ENCODE peak calls at places on chromosomes 6 and 20, in eight cellular contexts. V is osteoblast; L is fibroblast of lung; O is NT2/D1; E is Panc1; S is naive thymus-derived CD4-positive, alpha-beta T cell; R is heart right ventricle; M is thoracic aorta. N is an unnamed sample.

GRCh38 chr6:7697820-7698623 is 27.9 kb upstream of the BMP6 start:
- DNase-seq in E (no peak), M (peak; percentile 13), V (peak; percentile 85), L (peak; percentile 93), O (no peak), R (peak; percentile 18), S (no peak), N (no peak)

GRCh38 chr6:156658186-156658585 is 119.0 kb upstream of the ARID1B start:
- DNase-seq in M (no peak), O (no peak), E (no peak), V (peak; percentile 93), S (no peak), L (peak; percentile 89), R (peak; percentile 41), N (no peak)

GRCh38 chr6:23454090-23454998 is 671.7 kb upstream of the NRSN1 start:
- DNase-seq in V (no peak), E (peak; percentile 4), S (no peak), R (no peak), M (no peak), L (peak; percentile 10), O (no peak), N (no peak)

GRCh38 chr6:46734867-46735719 is at the start of gene PLA2G7:
- DNase-seq in R (no peak), O (no peak), S (no peak), L (peak; percentile 16), V (peak; percentile 79), E (no peak), M (no peak), N (no peak)

GRCh38 chr6:86943819-86944407 is 6.6 kb downstream of the HTR1E start:
- DNase-seq in E (no peak), R (no peak), L (no peak), O (no peak), M (no peak), V (no peak), S (no peak), N (no peak)

GRCh38 chr6:10520468-10520867 is 683 bp upstream of the GCNT2 start:
- DNase-seq in R (no peak), E (no peak), S (no peak), L (no peak), O (no peak), M (no peak), V (no peak), N (no peak)

GRCh38 chr6:36692220-36692619 is 5.4 kb upstream of the RAB44 start:
- DNase-seq in O (no peak), R (no peak), S (no peak), M (no peak), E (no peak), V (no peak), L (no peak), N (no peak)

GRCh38 chr20:35710039-35710438 is 10.8 kb downstream of the ROMO1 start:
- DNase-seq in S (no peak), R (no peak), E (no peak), V (no peak), M (no peak), O (no peak), L (no peak), N (no peak)

GRCh38 chr20:48461351-48461750 is 366.4 kb downstream of the PREX1 start:
- DNase-seq in R (no peak), E (no peak), O (no peak), V (no peak), L (no peak), S (no peak), M (no peak), N (no peak)

GRCh38 chr6:30060634-30060981 is 457 bp upstream of the POLR1H start:
- DNase-seq in S (no peak), E (no peak), O (no peak), M (no peak), V (no peak), L (no peak), R (no peak), N (no peak)

GRCh38 chr6:133242761-133243590 is 1.8 kb downstream of the EYA4 start:
- DNase-seq in L (peak; percentile 64), M (no peak), O (no peak), V (peak; percentile 57), R (peak; percentile 6), E (no peak), S (no peak), N (no peak)

GRCh38 chr20:25984933-25985332 is 288.3 kb upstream of the ZNF337 start:
- DNase-seq in V (peak; percentile 72), L (peak; percentile 31), O (no peak), R (peak; percentile 71), M (no peak), S (peak; percentile 14), E (no peak), N (no peak)

GRCh38 chr6:119187596-119187995 is 109.1 kb upstream of the FAM184A start:
- DNase-seq in V (no peak), R (no peak), S (no peak), O (no peak), M (no peak), E (no peak), L (no peak), N (no peak)

GRCh38 chr6:55293116-55293515 is 34.2 kb upstream of the GFRAL start:
- DNase-seq in E (no peak), V (no peak), R (no peak), L (peak; percentile 47), S (no peak), O (no peak), M (no peak), N (peak; percentile 25)

GRCh38 chr6:12065321-12066140 is 53.4 kb downstream of the HIVEP1 start:
- DNase-seq in M (no peak), E (no peak), S (peak; percentile 33), V (no peak), R (no peak), L (no peak), O (no peak), N (no peak)

GRCh38 chr6:135013211-135013610 is 41.4 kb downstream of the HBS1L start:
- DNase-seq in E (no peak), V (no peak), S (no peak), M (no peak), L (no peak), R (no peak), O (no peak), N (no peak)

GRCh38 chr6:142841915-142842314 is 103.1 kb downstream of the HIVEP2 start:
- DNase-seq in O (no peak), R (no peak), S (no peak), E (no peak), V (no peak), M (no peak), L (no peak), N (no peak)

GRCh38 chr6:144153260-144153659 is 2.9 kb downstream of the STX11 start:
- DNase-seq in R (no peak), M (no peak), O (no peak), S (no peak), L (no peak), V (no peak), E (no peak), N (no peak)

GRCh38 chr6:144156991-144157390 is 6.7 kb downstream of the STX11 start:
- DNase-seq in L (no peak), S (no peak), R (no peak), E (no peak), O (no peak), M (no peak), V (no peak), N (no peak)

GRCh38 chr6:144153971-144154370 is 3.7 kb downstream of the STX11 start:
- DNase-seq in L (no peak), V (no peak), O (no peak), S (no peak), E (no peak), M (no peak), R (no peak), N (no peak)

GRCh38 chr6:144156334-144156733 is 6.0 kb downstream of the STX11 start:
- DNase-seq in E (no peak), S (no peak), V (no peak), O (no peak), M (no peak), R (no peak), L (peak; percentile 38), N (no peak)

DNA sequence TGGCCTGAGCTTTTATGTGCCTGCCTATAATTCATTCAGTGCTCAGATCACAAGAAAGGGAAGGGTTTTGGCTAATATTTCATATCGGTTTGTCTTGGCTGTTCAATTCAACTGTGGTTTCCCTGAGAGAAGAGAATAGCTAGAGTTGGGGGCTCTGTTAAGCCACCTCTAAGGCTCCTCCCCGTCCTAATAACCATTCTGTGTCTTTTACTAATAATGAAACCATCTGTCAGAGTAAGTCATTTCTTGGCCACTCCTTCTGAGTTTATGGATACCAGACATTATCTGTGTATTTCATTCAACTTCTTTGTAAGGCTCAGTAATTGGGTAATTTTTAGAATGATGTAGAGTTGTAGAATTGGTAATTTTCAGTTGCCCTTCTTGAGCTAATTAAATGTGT is 5.2 kb downstream of the STX11 start:
- DNase-seq in V (no peak), E (no peak), L (no peak), O (no peak), R (no peak), S (no peak), M (no peak), N (no peak)
- H3K4me3 ChIP-seq in V (no peak overlapping the region), E (no peak overlapping the region), L (no peak overlapping the region), O (no peak overlapping the region), R (no peak overlapping the region), S (no peak overlapping the region), M (no peak overlapping the region), N (no peak overlapping the region)

DNA sequence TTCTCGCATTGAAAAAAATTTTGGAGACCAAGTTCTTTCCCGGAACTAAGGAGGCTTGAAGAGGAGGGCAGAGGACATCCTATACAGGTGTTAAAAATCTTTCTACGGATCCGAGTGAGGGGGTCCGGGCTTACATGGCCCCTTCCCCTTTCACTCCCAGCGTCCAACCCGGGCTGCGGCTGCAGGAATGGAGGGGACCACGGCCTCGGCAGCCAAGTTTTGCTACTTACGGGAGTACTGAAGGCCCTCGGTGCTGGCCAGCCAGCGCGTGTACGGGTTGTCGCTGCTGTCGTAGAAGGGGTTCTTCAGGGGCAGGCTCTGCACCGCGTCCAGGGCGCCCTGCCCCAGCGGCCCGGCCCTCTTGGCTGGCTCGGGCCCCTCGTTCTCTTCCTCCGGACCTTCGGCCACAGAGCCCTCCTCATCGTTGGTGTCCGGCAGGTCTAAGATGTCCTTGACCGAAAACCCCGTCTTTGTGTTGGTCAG is 642 bp downstream of the NKX2-2 start:
- DNase-seq in V (peak; percentile 92), E (no peak), M (no peak), R (no peak), L (no peak), O (no peak), S (no peak), N (no peak)
- H3K4me3 ChIP-seq in V (peak overlapping the region; percentile 57), E (no peak overlapping the region), M (peak overlapping the region; percentile 67), R (peak overlapping the region; percentile 24), L (no peak overlapping the region), O (peak overlapping the region; percentile 15), S (no peak overlapping the region), N (no peak overlapping the region)

GRCh38 chr20:53702617-53703016 is 109.0 kb upstream of the ZNF217 start:
- DNase-seq in E (no peak), M (no peak), L (no peak), S (no peak), R (no peak), V (no peak), O (no peak), N (no peak)
- H3K4me3 ChIP-seq in E (no peak overlapping the region), M (no peak overlapping the region), L (no peak overlapping the region), S (no peak overlapping the region), R (no peak overlapping the region), V (no peak overlapping the region), O (no peak overlapping the region), N (no peak overlapping the region)

DNA sequence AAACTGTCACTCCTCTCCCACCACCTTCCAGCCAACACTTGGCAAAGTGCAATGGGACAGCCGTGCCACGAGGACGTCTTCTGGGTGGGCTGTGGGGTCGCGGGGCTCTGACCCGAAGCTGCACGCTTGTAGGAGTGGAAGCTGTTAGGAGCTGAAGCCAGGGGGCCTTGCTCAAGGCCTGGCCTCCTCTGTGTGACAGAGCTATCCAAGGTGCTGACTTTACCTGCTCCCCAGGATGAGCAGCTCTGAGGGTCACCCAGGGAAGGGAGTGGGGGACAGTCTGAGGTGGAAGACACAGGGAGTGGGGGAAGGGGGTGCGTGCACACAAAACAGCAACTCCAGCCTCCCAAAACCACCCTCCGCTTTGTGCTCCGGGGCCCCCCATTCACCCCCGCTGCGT is 17.5 kb upstream of the CHRNA4 start:
- DNase-seq in S (no peak), M (no peak), E (no peak), V (no peak), O (no peak), L (no peak), R (no peak), N (no peak)
- H3K4me3 ChIP-seq in S (no peak overlapping the region), M (no peak overlapping the region), E (no peak overlapping the region), V (no peak overlapping the region), O (no peak overlapping the region), L (no peak overlapping the region), R (no peak overlapping the region), N (no peak overlapping the region)

N was measured in Jurkat, Clone E6-1.